ENCODE peak calls at places on chromosome 9, in four cellular contexts. Q is CD4-positive, CD25-positive, alpha-beta regulatory T cell; P is cardiac muscle cell; L is thoracic aorta. W is an unnamed sample. For H3K4me1 and H3K9me3, the result is how much of the 10 kb centered on the place peaks cover.

GRCh38 chr9:21889673-21890072 is 87.2 kb downstream of the MTAP start:
- DNase-seq in Q (no peak), P (no peak), L (no peak), W (no peak)

GRCh38 chr9:89756891-89757537 is 152.2 kb downstream of the GADD45G start:
- DNase-seq in Q (no peak), P (peak), L (no peak), W (no peak)

GRCh38 chr9:21590058-21590996 is 108.2 kb upstream of the IFNE start:
- DNase-seq in Q (no peak), P (no peak), L (no peak), W (no peak)

GRCh38 chr9:27353405-27354229 is 56.7 kb upstream of the EQTN start:
- DNase-seq in Q (no peak), P (no peak), L (no peak), W (no peak)

GRCh38 chr9:128724744-128725211 is 851 bp upstream of the ZDHHC12 start:
- DNase-seq in Q (peak), P (peak), L (no peak), W (peak)

GRCh38 chr9:94861589-94862241 is 135.2 kb downstream of the AOPEP start:
- DNase-seq in Q (no peak), P (peak), L (no peak), W (no peak)

GRCh38 chr9:36218411-36218901 is 27.7 kb downstream of the CLTA start:
- DNase-seq in Q (peak), P (no peak), L (no peak), W (no peak)

GRCh38 chr9:98236881-98237487 is 18.5 kb downstream of the TBC1D2 start:
- DNase-seq in Q (no peak), P (no peak), L (no peak), W (no peak)

GRCh38 chr9:121398374-121398773 is 28.3 kb upstream of the STOM start:
- DNase-seq in Q (no peak), P (peak), L (no peak), W (no peak)

GRCh38 chr9:6843742-6844141 is 86.0 kb downstream of the KDM4C start:
- DNase-seq in Q (no peak), P (no peak), L (no peak), W (no peak)

GRCh38 chr9:88726803-88727202 is 191.8 kb downstream of the NXNL2 start:
- DNase-seq in Q (no peak), P (no peak), L (no peak), W (no peak)

GRCh38 chr9:122800066-122801060 is at the start of gene OR1K1:
- DNase-seq in Q (no peak), P (no peak), L (no peak), W (no peak)

GRCh38 chr9:114769664-114770063 is 36.2 kb downstream of the TNFSF15 start:
- DNase-seq in Q (peak), P (no peak), L (no peak), W (no peak)

GRCh38 chr9:86424246-86424891 is 70.2 kb upstream of the TUT7 start:
- DNase-seq in Q (no peak), P (peak), L (no peak), W (no peak)

GRCh38 chr9:752681-753200 is 88.8 kb upstream of the DMRT1 start:
- DNase-seq in Q (no peak), P (no peak), L (no peak), W (no peak)

GRCh38 chr9:99778829-99779228 is 42.9 kb upstream of the NR4A3 start:
- DNase-seq in Q (no peak), P (no peak), L (no peak), W (no peak)

GRCh38 chr9:2745560-2746380 is 28.5 kb downstream of the KCNV2 start:
- DNase-seq in Q (no peak), P (no peak), L (no peak), W (no peak)

GRCh38 chr9:18485691-18486090 is 11.7 kb downstream of the ADAMTSL1 start:
- DNase-seq in Q (no peak), P (peak), L (no peak), W (no peak)

GRCh38 chr9:122029898-122030297 is 63.2 kb downstream of the TTLL11 start:
- DNase-seq in Q (no peak), P (no peak), L (no peak), W (no peak)

GRCh38 chr9:112015149-112015548 is 118.5 kb downstream of the UGCG start:
- DNase-seq in Q (no peak), P (no peak), L (no peak), W (no peak)

GRCh38 chr9:110187126-110187525 is 20.8 kb downstream of the C9orf152 start:
- DNase-seq in Q (no peak), P (no peak), L (no peak), W (no peak)

GRCh38 chr9:107394264-107394663 is 95.3 kb downstream of the KLF4 start:
- DNase-seq in Q (no peak), P (peak), L (no peak), W (no peak)

GRCh38 chr9:93091453-93092081 is 4.5 kb upstream of the CARD19 start:
- DNase-seq in Q (peak), P (peak), L (no peak), W (no peak)

GRCh38 chr9:116475201-116475600 is 211.9 kb upstream of the TRIM32 start:
- DNase-seq in Q (no peak), P (peak), L (no peak), W (no peak)

DNA sequence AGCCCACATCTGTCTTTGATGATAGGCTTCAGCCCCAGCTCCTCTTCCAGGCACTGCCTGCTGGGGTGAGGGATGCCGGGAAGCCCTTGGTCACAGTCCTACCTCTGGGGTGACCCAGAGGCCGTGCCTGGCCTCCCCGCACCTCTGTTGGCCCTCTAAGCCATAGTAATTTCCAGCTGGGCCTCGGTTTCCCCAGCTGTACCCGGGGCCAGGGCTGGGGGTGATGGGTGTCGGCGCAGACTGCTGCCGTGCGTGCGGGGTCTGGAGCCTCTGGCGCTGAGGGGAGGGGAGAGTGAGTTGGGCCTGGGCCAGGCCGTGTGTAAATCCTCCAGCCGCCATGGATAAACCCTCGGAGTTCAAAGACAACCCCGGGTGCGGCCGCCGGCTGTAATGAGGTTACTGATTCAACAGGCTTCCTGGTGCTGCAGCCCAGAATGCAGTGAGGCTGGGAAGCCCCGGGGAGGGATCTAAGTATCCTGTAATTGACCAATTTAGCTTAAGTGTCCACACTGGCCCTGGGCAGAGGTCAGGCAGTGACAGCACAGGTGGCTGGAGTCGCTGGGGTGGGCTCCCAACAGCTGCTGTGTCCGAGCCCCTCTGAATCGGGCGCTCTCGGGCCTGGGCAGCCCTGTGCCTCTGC is 7.1 kb downstream of the RXRA start:
- DNase-seq in Q (no peak), P (no peak), L (no peak), W (no peak)
- H3K4me1 ChIP-seq in Q (under half), P (under half), L (half or more), W (under half)

GRCh38 chr9:138053321-138053868 is 175.8 kb downstream of the CACNA1B start:
- DNase-seq in Q (no peak), P (no peak), L (no peak), W (peak)
- H3K9me3 ChIP-seq in Q (under half), P (under half), L (under half), W (under half)

GRCh38 chr9:136008693-136008997 is 47.5 kb upstream of the UBAC1 start:
- DNase-seq in Q (no peak), P (no peak), L (no peak), W (no peak)

GRCh38 chr9:136010615-136011341 is 49.6 kb upstream of the UBAC1 start:
- DNase-seq in Q (no peak), P (no peak), L (no peak), W (no peak)

GRCh38 chr9:136011376-136011702 is 50.2 kb upstream of the UBAC1 start:
- DNase-seq in Q (no peak), P (no peak), L (no peak), W (no peak)

GRCh38 chr9:136009516-136009915 is 48.3 kb upstream of the UBAC1 start:
- DNase-seq in Q (no peak), P (no peak), L (no peak), W (no peak)

GRCh38 chr9:136010176-136010575 is 49.0 kb upstream of the UBAC1 start:
- DNase-seq in Q (no peak), P (no peak), L (no peak), W (no peak)
- H3K4me1 ChIP-seq in Q (under half), P (under half), L (under half), W (under half)

DNA sequence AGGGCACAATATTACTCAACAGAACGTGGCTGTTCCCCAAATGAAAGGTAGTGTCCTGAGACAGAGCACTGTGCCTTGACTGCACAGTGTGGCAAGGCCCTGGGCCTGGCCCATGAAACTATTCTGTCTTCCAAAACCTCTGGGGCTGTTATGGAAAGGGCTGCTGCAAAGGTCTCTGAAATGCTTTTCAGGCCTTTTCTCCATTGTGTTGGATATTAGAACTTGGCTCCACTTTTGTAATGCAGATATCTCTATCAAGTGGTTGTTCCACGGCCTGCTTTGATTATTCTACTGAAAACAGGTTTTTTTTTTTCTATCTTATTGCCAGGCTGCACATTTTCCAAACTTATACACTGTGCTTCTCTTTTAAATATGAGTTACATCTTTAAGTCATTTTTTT is 777.5 kb upstream of the TYRP1 start:
- DNase-seq in Q (no peak), P (no peak), L (no peak), W (no peak)
- H3K9me3 ChIP-seq in Q (under half), P (under half), L (under half), W (under half)

GRCh38 chr9:71762900-71763653 is 5.2 kb downstream of the CEMIP2 start:
- DNase-seq in Q (no peak), P (peak), L (no peak), W (no peak)
- H3K4me1 ChIP-seq in Q (half or more), P (under half), L (under half), W (half or more)

DNA sequence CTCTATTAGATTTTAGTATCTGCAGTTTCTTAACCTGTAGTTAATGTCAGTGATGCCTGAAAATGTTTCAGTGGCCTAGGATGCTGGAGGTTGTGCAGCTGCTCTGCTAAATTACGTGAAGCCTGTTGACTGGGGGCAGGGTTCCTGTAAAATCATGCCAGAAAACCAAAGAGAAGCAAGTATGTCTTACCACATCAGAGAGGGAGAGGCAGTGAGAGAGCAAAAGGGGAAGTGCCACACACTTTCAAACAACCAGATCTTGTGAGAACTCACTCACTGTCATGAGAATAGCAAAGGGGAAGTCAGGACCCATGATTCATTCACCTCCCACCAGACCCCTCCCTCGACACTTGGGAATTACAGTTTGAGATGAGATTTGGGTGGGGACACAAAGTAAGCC is 83.9 kb upstream of the CYLC2 start:
- DNase-seq in Q (no peak), P (no peak), L (no peak), W (no peak)
- H3K9me3 ChIP-seq in Q (under half), P (under half), L (under half), W (under half)

GRCh38 chr9:127349483-127350127 is 47.4 kb upstream of the SLC2A8 start:
- DNase-seq in Q (no peak), P (no peak), L (no peak), W (no peak)
- H3K4me1 ChIP-seq in Q (under half), P (under half), L (under half), W (under half)